ENCODE peak calls at places on chromosomes 4 and X, in seven cellular contexts. A is SK-N-SH, E is bronchial epithelial cell, N is AG09309, X is fibroblast of lung, F is brain microvascular endothelial cell, I is A673. H is an unnamed sample.

GRCh38 chr4:165779950-165780670 is 92.9 kb upstream of the TLL1 start:
- DNase-seq in A (no peak), E (no peak), N (no peak), X (peak), F (no peak), I (no peak), H (peak)

GRCh38 chrX:2360731-2361130 is 140.0 kb downstream of the DHRSX start:
- DNase-seq in A (no peak), E (peak), N (no peak), X (peak), F (peak), I (no peak), H (no peak)

GRCh38 chr4:122341906-122342305 is 36.9 kb upstream of the ADAD1 start:
- DNase-seq in A (no peak), E (peak), N (peak), X (peak), F (peak), I (no peak), H (peak)

GRCh38 chr4:185721190-185721948 is 90.6 kb downstream of the SORBS2 start:
- DNase-seq in A (no peak), E (no peak), N (no peak), X (no peak), F (no peak), I (no peak), H (no peak)

GRCh38 chr4:168218663-168219062 is 99.9 kb downstream of the DDX60 start:
- DNase-seq in A (no peak), E (peak), N (peak), X (peak), F (peak), I (no peak), H (peak)

GRCh38 chrX:107666931-107667330 is 38.6 kb downstream of the PRPS1 start:
- DNase-seq in A (no peak), E (no peak), N (no peak), X (no peak), F (no peak), I (no peak), H (no peak)

GRCh38 chr4:153153339-153153851 is 50.8 kb upstream of the TRIM2 start:
- DNase-seq in A (peak), E (no peak), N (no peak), X (peak), F (peak), I (peak), H (no peak)

GRCh38 chr4:10590896-10591295 is 93.7 kb downstream of the CLNK start:
- DNase-seq in A (no peak), E (peak), N (no peak), X (peak), F (peak), I (no peak), H (peak)

GRCh38 chr4:68466185-68466584 is 18.9 kb downstream of the TMPRSS11E start:
- DNase-seq in A (no peak), E (peak), N (peak), X (peak), F (peak), I (no peak), H (peak)

GRCh38 chr4:46844325-46844917 is 64.6 kb downstream of the COX7B2 start:
- DNase-seq in A (peak), E (peak), N (peak), X (peak), F (peak), I (peak), H (peak)

GRCh38 chr4:133377286-133377685 is 228.2 kb downstream of the PCDH10 start:
- DNase-seq in A (no peak), E (no peak), N (no peak), X (no peak), F (no peak), I (no peak), H (no peak)

GRCh38 chrX:39891781-39892180 is 206.0 kb downstream of the BCOR start:
- DNase-seq in A (no peak), E (peak), N (no peak), X (peak), F (no peak), I (no peak), H (no peak)

GRCh38 chr4:184752496-184753275 is 18.8 kb upstream of the CENPU start:
- DNase-seq in A (no peak), E (no peak), N (no peak), X (no peak), F (no peak), I (no peak), H (no peak)

GRCh38 chr4:131388277-131388676 is 1760.8 kb upstream of the PCDH10 start:
- DNase-seq in A (no peak), E (no peak), N (no peak), X (no peak), F (no peak), I (no peak), H (no peak)

GRCh38 chrX:150364347-150365050 is 1.4 kb downstream of the MAMLD1 start:
- DNase-seq in A (peak), E (no peak), N (no peak), X (peak), F (no peak), I (peak), H (no peak)

GRCh38 chr4:140046573-140046972 is 107.4 kb downstream of the MAML3 start:
- DNase-seq in A (no peak), E (no peak), N (no peak), X (no peak), F (no peak), I (no peak), H (no peak)

GRCh38 chr4:168551211-168551610 is 54.4 kb downstream of the PALLD start:
- DNase-seq in A (no peak), E (peak), N (peak), X (peak), F (no peak), I (no peak), H (peak)

GRCh38 chrX:131988236-131988635 is 34.9 kb upstream of the STK26 start:
- DNase-seq in A (no peak), E (no peak), N (no peak), X (no peak), F (no peak), I (no peak), H (no peak)

GRCh38 chrX:40262641-40263560 is 165.1 kb upstream of the BCOR start:
- DNase-seq in A (no peak), E (peak), N (no peak), X (peak), F (peak), I (no peak), H (no peak)

GRCh38 chr4:1240721-1241465 is 8.0 kb downstream of the CTBP1 start:
- DNase-seq in A (peak), E (no peak), N (no peak), X (no peak), F (no peak), I (no peak), H (no peak)

GRCh38 chrX:122421434-122422121 is 762.5 kb upstream of the GRIA3 start:
- DNase-seq in A (no peak), E (no peak), N (no peak), X (no peak), F (no peak), I (no peak), H (no peak)

GRCh38 chr4:83108101-83108861 is 6.2 kb downstream of the PLAC8 start:
- DNase-seq in A (no peak), E (no peak), N (no peak), X (no peak), F (no peak), I (no peak), H (no peak)

GRCh38 chr4:79743014-79743413 is 330.0 kb downstream of the ANTXR2 start:
- DNase-seq in A (no peak), E (no peak), N (no peak), X (no peak), F (no peak), I (no peak), H (no peak)

GRCh38 chr4:6749340-6750171 is 33.0 kb upstream of the KIAA0232 start:
- DNase-seq in A (peak), E (peak), N (no peak), X (peak), F (peak), I (no peak), H (no peak)

GRCh38 chrX:15114865-15115566 is 154.9 kb downstream of the ASB9 start:
- DNase-seq in A (no peak), E (no peak), N (no peak), X (no peak), F (no peak), I (no peak), H (no peak)

GRCh38 chr4:40924096-40924792 is 174.5 kb downstream of the NSUN7 start:
- DNase-seq in A (peak), E (peak), N (no peak), X (peak), F (peak), I (peak), H (no peak)

GRCh38 chr4:55080174-55080865 is 45.1 kb downstream of the KDR start:
- DNase-seq in A (no peak), E (no peak), N (peak), X (peak), F (peak), I (no peak), H (peak)

GRCh38 chr4:128776794-128777216 is 32.7 kb upstream of the JADE1 start:
- DNase-seq in A (no peak), E (peak), N (peak), X (peak), F (peak), I (peak), H (peak)

GRCh38 chr4:72842323-72842722 is 227.2 kb downstream of the COX18 start:
- DNase-seq in A (no peak), E (peak), N (no peak), X (peak), F (peak), I (no peak), H (no peak)

GRCh38 chr4:161555689-161556660 is 607.8 kb downstream of the FSTL5 start:
- DNase-seq in A (no peak), E (peak), N (peak), X (peak), F (peak), I (peak), H (peak)

GRCh38 chr4:52051615-52052474 is 741 bp downstream of the SPATA18 start:
- DNase-seq in A (peak), E (peak), N (peak), X (peak), F (peak), I (peak), H (peak)

GRCh38 chr4:38275331-38275821 is 315.2 kb downstream of the PTTG2 start:
- DNase-seq in A (no peak), E (peak), N (no peak), X (peak), F (no peak), I (no peak), H (no peak)

GRCh38 chr4:101040776-101041175 is 306.6 kb downstream of the PPP3CA start:
- DNase-seq in A (no peak), E (no peak), N (no peak), X (no peak), F (no peak), I (peak), H (no peak)

GRCh38 chrX:123357941-123358340 is 173.9 kb downstream of the GRIA3 start:
- DNase-seq in A (no peak), E (no peak), N (no peak), X (no peak), F (no peak), I (no peak), H (no peak)

GRCh38 chr4:23477905-23478304 is 411.9 kb downstream of the PPARGC1A start:
- DNase-seq in A (no peak), E (peak), N (no peak), X (no peak), F (no peak), I (no peak), H (no peak)

GRCh38 chr4:99832313-99832712 is 15.7 kb downstream of the DAPP1 start:
- DNase-seq in A (no peak), E (no peak), N (no peak), X (no peak), F (no peak), I (no peak), H (no peak)

GRCh38 chr4:168483786-168484185 is 3.5 kb upstream of the DDX60L start:
- DNase-seq in A (no peak), E (no peak), N (peak), X (peak), F (no peak), I (no peak), H (no peak)

GRCh38 chr4:45662996-45663395 is 460.9 kb downstream of the GABRG1 start:
- DNase-seq in A (no peak), E (peak), N (no peak), X (peak), F (peak), I (peak), H (no peak)

GRCh38 chr4:8897768-8898167 is 26.1 kb upstream of the HMX1 start:
- DNase-seq in A (no peak), E (peak), N (no peak), X (no peak), F (no peak), I (no peak), H (no peak)

GRCh38 chr4:18882468-18882867 is 860.9 kb upstream of the LCORL start:
- DNase-seq in A (no peak), E (peak), N (no peak), X (peak), F (peak), I (peak), H (peak)

DNA sequence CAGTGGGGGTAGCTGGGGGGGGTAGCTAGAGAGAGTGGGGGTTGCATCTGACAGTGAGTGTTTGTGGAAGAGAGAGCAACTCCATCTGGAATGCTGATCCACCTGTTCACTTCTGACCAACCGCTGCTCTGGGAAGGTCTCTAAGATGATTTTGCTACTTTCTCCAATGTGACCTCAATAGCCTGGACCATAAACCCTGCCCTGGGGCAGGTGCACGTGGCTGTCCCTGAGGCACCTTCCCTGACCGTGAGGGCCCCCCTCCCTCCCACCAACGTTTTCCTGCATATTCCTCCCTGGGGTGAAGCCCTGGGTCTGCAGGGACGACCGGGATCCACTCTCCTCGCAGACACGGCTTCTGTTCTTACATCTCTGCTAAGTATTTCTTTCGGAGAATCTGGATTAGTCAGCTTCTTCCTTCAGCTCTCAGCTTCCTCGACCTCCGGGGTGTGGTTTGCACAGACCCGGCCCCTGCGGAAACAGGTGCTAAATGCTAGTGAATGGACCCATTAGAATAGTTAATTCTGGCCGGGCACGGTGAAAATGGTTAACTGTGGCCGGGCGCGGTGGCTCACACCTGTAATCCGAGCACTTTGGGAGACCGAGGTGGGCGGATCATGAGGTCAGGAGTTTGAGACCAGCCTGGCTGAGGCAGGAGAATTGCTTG is 21.4 kb upstream of the PLCXD1 start:
- DNase-seq in A (no peak), E (no peak), N (no peak), X (no peak), F (no peak), I (no peak), H (no peak)
- H3K4me3 ChIP-seq in A (no peak), E (no peak), N (no peak), X (no peak), F (no peak), I (no peak), H (no peak)

GRCh38 chrX:56811599-56811998 is 82.6 kb downstream of the NBDY start:
- DNase-seq in A (no peak), E (no peak), N (no peak), X (no peak), F (no peak), I (no peak), H (no peak)

GRCh38 chrX:56812515-56813105 is 83.6 kb downstream of the NBDY start:
- DNase-seq in A (no peak), E (no peak), N (no peak), X (no peak), F (no peak), I (no peak), H (no peak)

GRCh38 chrX:56817179-56817578 is 88.1 kb downstream of the NBDY start:
- DNase-seq in A (no peak), E (no peak), N (no peak), X (no peak), F (no peak), I (no peak), H (no peak)

GRCh38 chrX:56813318-56813837 is 84.3 kb downstream of the NBDY start:
- DNase-seq in A (no peak), E (peak), N (peak), X (peak), F (peak), I (no peak), H (peak)
- H3K4me3 ChIP-seq in A (no peak), E (no peak), N (no peak), X (no peak), F (no peak), I (no peak), H (no peak)

DNA sequence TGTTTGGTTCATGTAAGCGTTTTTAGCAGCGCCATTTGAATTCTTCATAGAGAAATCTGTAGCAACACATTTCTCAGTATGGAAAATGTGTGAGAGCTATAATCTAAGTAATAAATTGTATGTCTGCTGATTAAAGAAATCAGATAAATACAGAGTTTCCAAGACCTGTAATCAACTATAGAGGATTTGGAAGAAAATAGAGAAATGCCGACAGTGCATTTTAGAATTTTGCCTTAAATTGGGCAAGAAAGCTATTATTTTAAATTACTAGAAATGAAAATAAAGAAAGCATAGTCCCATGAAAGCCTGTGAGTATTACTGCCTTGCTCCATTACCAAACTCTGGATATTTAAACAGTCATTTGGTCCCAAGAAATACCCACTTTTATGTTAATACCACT is 2.7 kb downstream of the RUFY3 start:
- DNase-seq in A (no peak), E (no peak), N (no peak), X (no peak), F (no peak), I (no peak), H (no peak)
- H3K4me3 ChIP-seq in A (no peak), E (no peak), N (no peak), X (peak), F (no peak), I (no peak), H (no peak)

DNA sequence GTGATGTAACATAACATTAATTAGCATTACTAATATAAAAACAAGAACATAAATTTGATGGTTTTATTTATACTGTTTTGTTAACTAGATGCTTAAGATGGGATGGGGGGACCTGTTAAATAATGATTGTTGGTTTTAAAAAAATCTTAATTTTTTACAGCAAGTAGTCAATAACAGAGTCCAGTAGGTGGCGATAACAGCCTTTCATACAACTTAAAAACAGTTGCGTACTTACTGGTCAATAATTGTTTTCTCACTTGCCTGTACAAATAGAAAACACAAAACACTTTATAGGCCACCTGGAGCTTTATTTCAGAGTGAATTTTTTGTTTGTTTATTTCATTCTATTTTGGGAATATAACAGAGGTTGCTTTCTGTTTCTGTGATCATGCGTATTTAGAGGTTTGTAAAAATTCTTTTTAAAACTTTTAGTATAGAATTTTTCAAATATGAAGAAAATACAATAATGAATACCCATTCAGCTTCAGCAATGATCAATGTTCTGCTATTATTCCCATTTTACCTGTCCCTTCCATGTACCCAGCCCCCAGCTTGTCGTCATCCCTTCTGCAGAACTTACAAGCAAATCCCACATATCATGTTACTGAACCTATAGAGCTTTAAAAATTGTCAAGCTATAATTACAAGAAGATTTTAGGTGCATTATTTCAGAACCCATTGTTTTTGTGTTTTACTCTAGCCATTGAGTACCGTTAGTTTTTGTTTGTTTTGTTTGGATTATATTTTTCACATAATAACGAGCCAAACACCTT is 97.1 kb downstream of the MRPL1 start:
- DNase-seq in A (peak), E (peak), N (peak), X (peak), F (peak), I (peak), H (peak)
- H3K4me3 ChIP-seq in A (no peak), E (no peak), N (no peak), X (no peak), F (no peak), I (no peak), H (no peak)